ENCODE peak calls at places on chromosomes 1 and 21, in eight cellular contexts. N is Peyer's patch, W is neural progenitor cell, F is uterus, U is HFF-Myc, Z is epithelial cell of esophagus, P is AG09319, M is left lung. Q is an unnamed sample.

GRCh38 chr1:62926681-62927252 is 142.8 kb downstream of the ATG4C start:
- DNase-seq in Z (no peak), P (no peak), N (no peak), W (no peak), U (no peak), F (no peak), M (no peak), Q (no peak)

GRCh38 chr1:62311473-62311943 is 7.7 kb downstream of the KANK4 start:
- DNase-seq in U (no peak), P (no peak), W (peak; percentile 37), M (no peak), F (no peak), Z (no peak), N (no peak), Q (peak; percentile 56)

GRCh38 chr1:223140551-223140950 is 2.5 kb downstream of the TLR5 start:
- DNase-seq in Z (no peak), U (no peak), W (no peak), N (no peak), P (no peak), F (no peak), M (no peak), Q (no peak)

GRCh38 chr1:69648486-69648885 is 80.8 kb downstream of the LRRC7 start:
- DNase-seq in F (no peak), U (no peak), W (no peak), M (no peak), N (no peak), Z (peak; percentile 85), P (no peak), Q (no peak)

GRCh38 chr1:80961464-80962190 is 839.1 kb upstream of the ADGRL2 start:
- DNase-seq in M (no peak), F (no peak), W (peak; percentile 10), P (no peak), N (no peak), U (no peak), Z (peak; percentile 41), Q (no peak)

GRCh38 chr1:168088511-168089325 is 48.0 kb downstream of the GPR161 start:
- DNase-seq in F (no peak), W (no peak), Z (peak; percentile 9), U (no peak), P (no peak), M (no peak), N (no peak), Q (no peak)

GRCh38 chr1:15346356-15347030 is 63.2 kb upstream of the EFHD2 start:
- DNase-seq in F (no peak), U (no peak), M (no peak), W (no peak), P (no peak), N (no peak), Z (no peak), Q (no peak)

GRCh38 chr1:46903481-46903880 is 37.8 kb downstream of the CYP4A11 start:
- DNase-seq in N (no peak), W (no peak), Z (no peak), M (no peak), F (no peak), P (no peak), U (no peak), Q (no peak)

GRCh38 chr1:199292873-199293272 is 654.0 kb downstream of the PTPRC start:
- DNase-seq in F (no peak), W (no peak), P (no peak), Z (no peak), N (no peak), U (no peak), M (no peak), Q (no peak)

GRCh38 chr1:229714964-229715603 is 89.0 kb downstream of the URB2 start:
- DNase-seq in N (peak; percentile 76), W (peak; percentile 16), P (no peak), F (no peak), U (no peak), Z (peak; percentile 45), M (no peak), Q (no peak)

GRCh38 chr1:243916160-243916559 is 66.1 kb upstream of the AKT3 start:
- DNase-seq in W (no peak), U (no peak), M (no peak), Z (peak; percentile 21), N (no peak), P (no peak), F (no peak), Q (no peak)

GRCh38 chr1:78358145-78358544 is 132.6 kb upstream of the PTGFR start:
- DNase-seq in F (no peak), P (no peak), M (no peak), Z (no peak), W (no peak), U (no peak), N (no peak), Q (no peak)

GRCh38 chr21:46323710-46324389 is at the start of the genes C21orf58 and PCNT:
- DNase-seq in Z (peak; percentile 98), P (peak; percentile 96), F (peak; percentile 96), W (peak; percentile 99), N (peak; percentile 99), U (peak; percentile 90), M (peak; percentile 97), Q (peak; percentile 95)

GRCh38 chr21:22343721-22344120 is 1345.5 kb downstream of the NCAM2 start:
- DNase-seq in P (no peak), Z (no peak), M (no peak), U (no peak), W (no peak), F (no peak), N (no peak), Q (no peak)

GRCh38 chr21:45026066-45026745 is 48.2 kb upstream of the ADARB1 start:
- DNase-seq in N (peak; percentile 35), F (no peak), W (no peak), U (no peak), Z (no peak), P (no peak), M (peak; percentile 51), Q (no peak)

GRCh38 chr21:45029968-45030636 is 44.3 kb upstream of the ADARB1 start:
- DNase-seq in W (peak; percentile 81), N (no peak), U (no peak), M (peak; percentile 53), F (no peak), P (no peak), Z (no peak), Q (no peak)

GRCh38 chr21:45027241-45028196 is 46.9 kb upstream of the ADARB1 start:
- DNase-seq in M (peak; percentile 43), N (peak; percentile 34), Z (no peak), P (no peak), U (no peak), F (peak; percentile 9), W (no peak), Q (no peak)

GRCh38 chr21:45029298-45029967 is 44.9 kb upstream of the ADARB1 start:
- DNase-seq in N (peak; percentile 46), M (peak; percentile 64), W (peak; percentile 79), P (no peak), F (no peak), U (no peak), Z (no peak), Q (no peak)

GRCh38 chr21:45026833-45027232 is 47.5 kb upstream of the ADARB1 start:
- DNase-seq in P (no peak), N (no peak), U (no peak), Z (no peak), M (peak; percentile 50), W (peak; percentile 51), F (no peak), Q (no peak)
- TF ChIP-seq CTCF in P (no peak), N (no peak), U (no peak), Z (no peak), M (no peak), W (peak; percentile 36), F (no peak), Q (no peak)

GRCh38 chr1:26584022-26584485 is 54.5 kb downstream of the RPS6KA1 start:
- DNase-seq in F (no peak), P (no peak), N (no peak), M (no peak), U (no peak), W (peak; percentile 38), Z (peak; percentile 37), Q (no peak)
- TF ChIP-seq CTCF in F (no peak), P (peak; percentile 3), N (no peak), M (no peak), U (peak; percentile 15), W (peak; percentile 50), Z (no peak), Q (peak; percentile 15)

GRCh38 chr1:25993197-25993951 is 4.5 kb downstream of the PAFAH2 start:
- DNase-seq in U (no peak), N (no peak), P (no peak), W (no peak), M (no peak), Z (no peak), F (no peak), Q (no peak)

GRCh38 chr1:25992689-25993146 is 5.1 kb downstream of the PAFAH2 start:
- DNase-seq in W (no peak), N (no peak), U (no peak), F (no peak), P (no peak), Z (no peak), M (no peak), Q (no peak)

GRCh38 chr1:25991937-25992688 is 5.8 kb downstream of the PAFAH2 start:
- DNase-seq in Z (peak; percentile 19), M (no peak), P (no peak), W (no peak), U (no peak), N (no peak), F (no peak), Q (no peak)

GRCh38 chr1:25996966-25997758 is 701 bp downstream of the PAFAH2 start:
- DNase-seq in U (no peak), P (no peak), N (peak; percentile 76), Z (peak; percentile 47), F (peak; percentile 47), M (no peak), W (no peak), Q (no peak)

DNA sequence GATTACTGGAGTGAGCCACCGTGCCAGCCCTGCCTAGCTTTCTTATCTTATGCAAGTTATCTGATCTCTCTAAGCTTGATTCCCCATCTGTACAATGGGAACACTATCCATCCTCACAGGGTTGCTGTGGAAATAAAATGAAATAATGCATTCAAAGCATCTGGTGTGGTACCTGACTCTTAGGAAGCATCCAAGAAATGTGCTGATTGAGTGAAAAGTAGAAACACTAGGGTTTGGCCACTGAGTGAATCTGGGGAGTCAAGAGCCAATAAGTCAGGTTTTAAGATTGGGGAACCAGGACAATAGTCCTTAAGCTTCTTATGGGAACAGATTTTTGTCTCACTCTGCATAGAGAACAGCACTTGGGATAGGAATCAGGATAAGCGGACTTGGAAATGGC is 3.5 kb downstream of the PAFAH2 start:
- DNase-seq in W (no peak), N (no peak), F (no peak), M (no peak), Z (no peak), P (no peak), U (no peak), Q (no peak)
- TF ChIP-seq CTCF in W (no peak), N (no peak), F (no peak), M (no peak), Z (no peak), P (no peak), U (no peak), Q (no peak)

DNA sequence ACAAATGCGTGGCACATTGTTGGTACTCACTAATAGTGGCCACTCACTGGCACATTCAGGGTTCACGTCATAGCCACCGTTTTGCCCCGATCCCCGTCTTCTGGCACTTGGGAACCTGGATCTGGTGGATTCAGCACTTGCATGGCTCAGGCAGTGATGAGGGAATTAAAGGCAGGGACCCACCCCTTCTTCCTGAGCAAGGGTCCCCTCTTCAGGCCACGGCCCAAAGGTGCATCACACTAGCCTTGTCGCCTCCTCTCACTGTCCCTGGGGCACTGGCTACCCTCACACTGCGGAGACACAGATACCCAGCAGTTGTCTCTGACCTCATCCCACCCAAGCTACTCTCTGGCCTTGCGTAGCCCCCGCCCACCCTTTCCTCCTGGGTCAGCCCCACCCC is 19.9 kb upstream of the LDLRAP1 start:
- DNase-seq in P (no peak), M (no peak), N (no peak), U (no peak), Z (peak; percentile 46), W (peak; percentile 38), F (no peak), Q (peak; percentile 45)
- TF ChIP-seq CTCF in P (peak; percentile 37), M (no peak), N (peak; percentile 4), U (no peak), Z (peak; percentile 42), W (peak; percentile 17), F (no peak), Q (no peak)

Q was measured in D721Med.